ENCODE peak calls at places on chromosomes 2 and 18, in six cellular contexts. G is psoas muscle, M is Caco-2, U is RWPE2, Z is left ventricle myocardium inferior, K is ovary. Y is an unnamed sample. For H3K4me1 and H3K27me3, the result is how much of the 10 kb centered on the place peaks cover.

GRCh38 chr18:62018761-62019041 is 125.9 kb upstream of the RNF152 start:
- DNase-seq in Z (no peak), K (peak), G (no peak), M (no peak), U (no peak), Y (no peak)

GRCh38 chr2:67215214-67215613 is 181.9 kb upstream of the ETAA1 start:
- DNase-seq in G (no peak), U (no peak), Z (no peak), K (no peak), M (peak), Y (no peak)

GRCh38 chr18:32618501-32618985 is 147.9 kb upstream of the GAREM1 start:
- DNase-seq in U (no peak), G (no peak), Z (no peak), K (no peak), M (no peak), Y (no peak)

GRCh38 chr2:218398437-218399390 is 954 bp upstream of the CTDSP1 start:
- DNase-seq in G (peak), Z (peak), U (no peak), K (peak), M (peak), Y (peak)

GRCh38 chr2:234590076-234590475 is 93.2 kb upstream of the ARL4C start:
- DNase-seq in U (no peak), Z (no peak), K (no peak), G (no peak), M (no peak), Y (no peak)

GRCh38 chr2:96962567-96963203 is 23.7 kb downstream of the FAM178B start:
- DNase-seq in M (no peak), Z (no peak), U (no peak), K (no peak), G (no peak), Y (no peak)

GRCh38 chr2:190088917-190089316 is 26.4 kb upstream of the MSTN start:
- DNase-seq in G (peak), K (no peak), U (no peak), M (peak), Z (no peak), Y (no peak)

GRCh38 chr18:29457316-29457715 is 1280.4 kb upstream of the CDH2 start:
- DNase-seq in U (no peak), M (no peak), Z (no peak), G (no peak), K (no peak), Y (no peak)

GRCh38 chr2:65901809-65902208 is 469.4 kb upstream of the SPRED2 start:
- DNase-seq in G (no peak), U (no peak), M (no peak), Z (no peak), K (no peak), Y (no peak)

GRCh38 chr2:82027901-82028570 is 1723.5 kb upstream of the LRRTM1 start:
- DNase-seq in Z (no peak), U (no peak), M (no peak), G (no peak), K (no peak), Y (no peak)

GRCh38 chr2:70767094-70767698 is 804 bp downstream of the ADD2 start:
- DNase-seq in Z (no peak), G (no peak), U (no peak), K (no peak), M (peak), Y (no peak)

GRCh38 chr2:81445176-81445575 is 1140.6 kb upstream of the LRRTM1 start:
- DNase-seq in G (no peak), M (no peak), U (no peak), K (no peak), Z (no peak), Y (no peak)

GRCh38 chr2:121075641-121076500 is 209.1 kb downstream of the TFCP2L1 start:
- DNase-seq in U (no peak), K (peak), M (peak), G (no peak), Z (no peak), Y (no peak)

GRCh38 chr2:191696001-191696400 is 18.1 kb downstream of the NABP1 start:
- DNase-seq in M (no peak), Z (peak), G (peak), K (no peak), U (no peak), Y (no peak)

GRCh38 chr2:70927138-70927537 is 8.6 kb upstream of the ATP6V1B1 start:
- DNase-seq in M (no peak), G (no peak), Z (no peak), K (no peak), U (no peak), Y (no peak)

GRCh38 chr2:121254748-121255147 is 30.3 kb downstream of the TFCP2L1 start:
- DNase-seq in M (no peak), U (no peak), K (no peak), G (no peak), Z (no peak), Y (no peak)

GRCh38 chr2:154706660-154707059 is 8.2 kb downstream of the KCNJ3 start:
- DNase-seq in M (no peak), K (no peak), U (no peak), Z (no peak), G (no peak), Y (no peak)

GRCh38 chr2:161975062-161975812 is 98.8 kb downstream of the DPP4 start:
- DNase-seq in Z (no peak), U (no peak), K (no peak), M (no peak), G (no peak), Y (no peak)

GRCh38 chr2:45439788-45440773 is 171.0 kb downstream of the SRBD1 start:
- DNase-seq in K (no peak), M (no peak), U (no peak), Z (no peak), G (no peak), Y (no peak)

GRCh38 chr18:45066868-45067267 is 386.2 kb downstream of the SETBP1 start:
- DNase-seq in M (no peak), K (no peak), U (no peak), G (no peak), Z (peak), Y (no peak)

GRCh38 chr2:64423303-64423702 is 30.7 kb upstream of the LGALSL start:
- DNase-seq in M (no peak), Z (no peak), K (no peak), G (no peak), U (no peak), Y (no peak)

GRCh38 chr2:144675731-144676130 is 155.8 kb upstream of the ZEB2 start:
- DNase-seq in Z (no peak), K (no peak), M (no peak), U (no peak), G (no peak), Y (no peak)

GRCh38 chr2:212773808-212774339 is 235.3 kb upstream of the ERBB4 start:
- DNase-seq in Z (no peak), U (no peak), K (no peak), M (no peak), G (no peak), Y (no peak)

DNA sequence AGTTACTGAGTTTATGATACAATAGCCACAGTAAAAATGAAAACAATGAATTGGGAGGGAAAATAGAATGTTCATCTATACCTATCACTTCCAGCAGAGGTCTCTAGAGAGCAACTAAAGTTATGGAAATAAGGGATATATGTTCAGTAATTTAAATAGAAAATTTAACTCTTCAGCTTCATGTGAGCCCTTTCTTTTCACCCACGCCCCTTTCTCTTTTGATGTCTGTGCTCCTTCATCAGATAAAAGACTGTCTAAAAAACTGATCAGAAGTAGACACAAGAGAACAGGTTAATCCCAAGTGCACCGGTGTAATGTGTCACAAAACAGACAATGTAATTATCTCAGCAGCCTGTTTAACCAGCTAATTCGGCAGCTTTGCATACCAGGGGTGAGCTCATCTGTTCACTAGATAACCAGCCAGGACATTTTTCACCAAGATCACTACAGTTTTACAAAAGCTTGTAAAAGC is 238.5 kb upstream of the ERBB4 start:
- DNase-seq in M (peak), K (no peak), Z (no peak), U (no peak), G (no peak), Y (no peak)
- TF ChIP-seq CTCF in M (peak), K (peak), Z (peak), U (peak), G (peak), Y (peak)

GRCh38 chr2:88871336-88871735 is 179.9 kb downstream of the RPIA start:
- DNase-seq in K (no peak), G (no peak), M (no peak), U (no peak), Z (no peak), Y (no peak)

GRCh38 chr2:88868861-88869260 is 177.4 kb downstream of the RPIA start:
- DNase-seq in K (no peak), M (no peak), G (no peak), Z (no peak), U (no peak), Y (no peak)

GRCh38 chr2:88865801-88866353 is 174.4 kb downstream of the RPIA start:
- DNase-seq in G (no peak), Z (no peak), K (no peak), M (no peak), U (no peak), Y (no peak)

GRCh38 chr2:88870267-88870839 is 178.9 kb downstream of the RPIA start:
- DNase-seq in Z (no peak), G (no peak), K (no peak), M (no peak), U (no peak), Y (no peak)

GRCh38 chr2:88866756-88867155 is 175.3 kb downstream of the RPIA start:
- DNase-seq in U (no peak), Z (no peak), G (no peak), K (no peak), M (no peak), Y (no peak)
- H3K4me1 ChIP-seq in U (under half), Z (under half), G (under half), K (under half), M (under half), Y (under half)

GRCh38 chr2:86304416-86304815 is 33.0 kb downstream of the REEP1 start:
- DNase-seq in U (no peak), G (no peak), K (no peak), Z (no peak), M (no peak), Y (no peak)
- H3K27me3 ChIP-seq in U (under half), G (under half), K (under half), Z (under half), M (under half), Y (under half)

GRCh38 chr2:8602809-8603208 is 79.0 kb upstream of the ID2 start:
- DNase-seq in K (no peak), Z (no peak), G (no peak), M (peak), U (no peak), Y (no peak)

GRCh38 chr2:8600456-8600855 is 81.4 kb upstream of the ID2 start:
- DNase-seq in M (no peak), K (no peak), U (no peak), G (no peak), Z (no peak), Y (no peak)

GRCh38 chr2:8597094-8597493 is 84.8 kb upstream of the ID2 start:
- DNase-seq in K (no peak), G (no peak), Z (no peak), M (no peak), U (no peak), Y (no peak)

GRCh38 chr2:8597526-8598225 is 84.2 kb upstream of the ID2 start:
- DNase-seq in K (no peak), M (no peak), G (no peak), U (no peak), Z (no peak), Y (no peak)

DNA sequence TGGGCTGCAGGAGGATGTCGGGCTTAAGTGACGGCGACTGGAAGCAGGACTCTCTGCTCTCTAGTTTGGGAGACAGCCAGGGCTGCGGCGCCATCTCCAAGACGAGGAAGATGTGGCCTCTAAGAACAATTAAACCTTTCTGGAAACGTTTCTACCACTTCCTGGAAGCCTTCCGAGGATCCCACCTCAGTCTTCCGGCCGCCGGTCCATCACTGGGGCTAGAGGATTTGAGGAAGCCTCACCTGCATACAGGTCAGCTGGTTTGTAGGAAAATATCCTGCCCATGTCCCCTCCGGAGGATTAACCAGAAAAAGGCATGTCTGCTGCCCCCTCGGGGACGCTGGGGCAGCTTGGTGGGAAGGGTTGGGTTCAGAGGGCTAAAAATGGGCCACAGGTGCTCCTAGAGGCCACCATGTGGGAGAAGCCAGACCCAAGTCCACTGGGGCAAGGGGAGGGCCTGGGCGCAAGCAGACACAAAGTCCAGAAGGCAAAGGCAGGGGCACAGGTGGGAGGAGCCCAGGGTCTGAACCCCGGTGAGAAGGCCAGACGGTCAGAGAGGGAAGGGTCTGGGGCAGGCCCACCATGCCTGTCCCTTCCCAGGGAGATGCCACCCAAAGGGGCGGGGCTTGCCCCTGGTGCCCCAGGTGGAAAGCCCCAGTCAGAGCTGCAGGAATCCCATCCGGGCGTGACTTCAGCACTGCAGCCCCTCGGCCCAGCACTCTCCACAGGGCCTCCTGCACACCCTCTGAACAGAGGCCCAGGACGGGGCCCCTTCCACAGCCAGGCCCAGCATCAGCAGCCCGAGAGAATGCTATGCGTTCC is 82.2 kb upstream of the ID2 start:
- DNase-seq in K (no peak), Z (no peak), M (no peak), U (no peak), G (no peak), Y (no peak)
- TF ChIP-seq CTCF in K (no peak), Z (no peak), M (no peak), U (no peak), G (no peak), Y (no peak)

GRCh38 chr2:181234429-181235410 is 222.5 kb upstream of the ITGA4 start:
- DNase-seq in U (no peak), G (no peak), K (no peak), M (no peak), Z (no peak), Y (no peak)
- H3K4me1 ChIP-seq in U (under half), G (under half), K (under half), M (under half), Z (under half), Y (under half)

DNA sequence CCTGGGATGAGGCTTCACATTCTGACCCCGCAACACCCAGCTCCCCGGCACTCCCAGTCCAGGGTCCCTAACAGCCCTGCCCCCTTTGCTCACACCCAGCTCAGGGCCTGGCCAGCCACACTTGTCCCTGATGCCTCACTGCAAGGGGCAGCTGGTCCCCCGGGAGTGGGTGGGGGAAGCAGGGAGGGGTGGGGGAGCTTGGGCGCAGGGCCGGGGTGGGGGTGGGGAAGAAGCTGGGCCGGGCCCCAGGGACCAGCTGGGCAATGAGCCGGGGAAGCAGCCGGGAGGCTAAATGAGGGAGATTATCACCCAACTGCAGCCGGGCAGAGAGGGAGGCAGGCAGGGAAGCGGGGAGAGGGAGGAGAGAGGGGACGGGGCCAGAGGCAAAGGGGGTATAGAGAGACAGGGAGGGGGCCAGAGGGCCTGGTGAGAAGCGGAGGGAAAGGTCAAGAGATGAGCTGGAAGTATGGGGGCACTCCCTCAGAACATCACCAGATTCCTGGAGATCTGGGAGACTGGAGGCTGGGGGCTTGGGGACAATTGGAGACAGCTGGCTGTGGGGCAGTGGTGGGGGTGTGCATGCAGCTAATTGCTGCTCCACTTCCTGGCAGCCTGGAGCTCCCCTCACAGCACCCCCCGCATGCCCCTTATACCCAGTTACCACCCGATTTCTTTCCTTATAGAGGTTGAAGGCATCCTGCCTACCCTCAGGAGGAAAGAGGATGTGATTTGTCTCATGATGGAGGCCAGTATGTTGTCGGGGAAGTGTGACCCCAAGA is 2.5 kb upstream of the ASIC4 start:
- DNase-seq in U (no peak), K (no peak), G (no peak), Z (no peak), M (no peak), Y (no peak)
- H3K27me3 ChIP-seq in U (half or more), K (under half), G (under half), Z (half or more), M (under half), Y (under half)

GRCh38 chr2:100561191-100561590 is 1.6 kb upstream of the PDCL3 start:
- DNase-seq in Z (no peak), G (no peak), K (no peak), M (no peak), U (no peak), Y (no peak)

GRCh38 chr2:100563407-100564247 is 834 bp downstream of the PDCL3 start:
- DNase-seq in Z (no peak), M (no peak), U (no peak), G (no peak), K (peak), Y (no peak)

GRCh38 chr2:100560431-100560830 is 2.4 kb upstream of the PDCL3 start:
- DNase-seq in G (no peak), M (no peak), K (no peak), U (no peak), Z (no peak), Y (no peak)

GRCh38 chr2:100562613-100563406 is at the start of gene PDCL3:
- DNase-seq in M (peak), Z (peak), K (peak), G (peak), U (peak), Y (peak)
- TF ChIP-seq CTCF in M (no peak), Z (no peak), K (peak), G (no peak), U (peak), Y (no peak)

GRCh38 chr18:9615280-9615797 is 980 bp upstream of the PPP4R1 start:
- DNase-seq in G (no peak), U (no peak), Z (no peak), M (no peak), K (no peak), Y (no peak)

GRCh38 chr18:9614401-9615279 is at the start of gene PPP4R1:
- DNase-seq in G (peak), M (peak), U (peak), K (peak), Z (peak), Y (peak)

GRCh38 chr18:9612989-9613388 is 1.4 kb downstream of the PPP4R1 start:
- DNase-seq in G (no peak), U (no peak), K (no peak), M (no peak), Z (no peak), Y (no peak)

GRCh38 chr18:9613550-9614400 is 584 bp downstream of the PPP4R1 start:
- DNase-seq in M (peak), G (peak), Z (peak), K (peak), U (peak), Y (peak)

DNA sequence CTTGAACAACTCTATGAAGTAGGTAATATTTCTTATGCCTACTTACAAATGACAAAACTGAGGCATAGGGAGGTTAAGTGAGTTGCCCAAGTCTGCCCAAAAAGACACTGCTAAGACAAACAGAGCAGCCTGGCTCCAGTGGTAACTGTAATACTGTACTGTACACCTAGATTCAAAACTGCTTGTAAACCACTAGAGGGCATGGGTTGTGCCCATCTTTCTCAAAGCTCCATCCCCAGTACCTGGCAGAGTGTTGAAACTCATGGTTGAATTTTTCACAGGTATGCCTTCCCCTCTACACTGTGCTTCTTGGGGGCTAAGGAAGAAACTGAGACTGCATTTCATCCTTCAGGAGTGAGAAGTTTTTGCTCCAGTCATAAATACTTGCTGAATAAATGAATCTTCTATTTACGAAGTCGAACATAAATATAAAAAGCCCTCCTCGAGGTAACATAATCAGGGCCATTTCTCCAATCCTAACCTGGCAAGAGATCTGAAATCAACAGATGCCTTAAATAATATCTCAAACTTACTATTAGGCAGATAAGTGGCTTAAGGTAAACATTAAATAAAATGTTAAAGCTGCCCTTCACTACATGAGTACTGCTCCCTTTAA is 2.0 kb downstream of the PPP4R1 start:
- DNase-seq in G (no peak), K (no peak), Z (no peak), M (peak), U (no peak), Y (no peak)
- H3K4me1 ChIP-seq in G (under half), K (under half), Z (half or more), M (under half), U (half or more), Y (under half)

GRCh38 chr18:12251311-12251710 is 2.9 kb upstream of the CIDEA start:
- DNase-seq in K (no peak), M (no peak), Z (no peak), U (no peak), G (no peak), Y (no peak)
- H3K27me3 ChIP-seq in K (under half), M (under half), Z (half or more), U (under half), G (under half), Y (under half)

GRCh38 chr2:211049321-211050018 is 493.1 kb downstream of the CPS1 start:
- DNase-seq in K (no peak), Z (no peak), U (no peak), G (no peak), M (no peak), Y (no peak)

DNA sequence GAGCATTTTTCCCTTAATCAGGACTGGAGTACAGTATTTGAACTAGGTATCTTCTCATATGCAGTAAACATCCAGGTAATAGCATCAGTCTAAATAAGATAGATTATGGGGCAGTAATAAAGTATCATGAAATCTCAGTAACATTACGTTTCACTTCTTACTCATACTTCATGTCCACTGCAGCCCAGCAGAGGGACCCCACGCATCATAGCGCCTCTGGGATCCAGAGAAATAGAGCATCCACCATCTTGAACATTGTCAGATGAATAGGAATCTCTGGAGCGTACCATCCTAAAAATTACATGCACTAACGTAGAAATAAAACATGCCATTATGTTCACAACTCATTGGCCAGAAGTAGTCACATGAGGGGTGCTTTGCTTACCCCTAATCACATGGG is 499.0 kb downstream of the CPS1 start:
- DNase-seq in K (no peak), U (no peak), Z (no peak), G (no peak), M (peak), Y (no peak)
- TF ChIP-seq CTCF in K (no peak), U (peak), Z (no peak), G (no peak), M (peak), Y (no peak)

Y was measured in right atrium auricular region.